ENCODE peak calls at places on chromosomes 16 and 17, in eight cellular contexts. F, X, D, N, W, K, T and J are unnamed samples.

GRCh38 chr17:74715144-74715543 is 2.4 kb upstream of the CD300LF start:
- DNase-seq in F (no peak), X (no peak), D (no peak), N (peak), W (no peak), K (no peak), T (peak), J (no peak)

GRCh38 chr17:70668938-70669778 is 499.8 kb downstream of the KCNJ2 start:
- DNase-seq in F (no peak), X (no peak), D (no peak), N (no peak), W (no peak), K (no peak), T (no peak), J (no peak)

GRCh38 chr16:22198547-22199293 is 7.4 kb upstream of the EEF2K start:
- DNase-seq in F (no peak), X (peak), D (no peak), N (no peak), W (no peak), K (no peak), T (no peak), J (no peak)

GRCh38 chr17:62724398-62725146 is 83.5 kb downstream of the MARCHF10 start:
- DNase-seq in F (no peak), X (no peak), D (peak), N (no peak), W (no peak), K (no peak), T (peak), J (no peak)

GRCh38 chr17:34852614-34853013 is 108.6 kb downstream of the CCT6B start:
- DNase-seq in F (no peak), X (no peak), D (no peak), N (peak), W (no peak), K (no peak), T (no peak), J (no peak)

GRCh38 chr17:60388742-60389141 is 3.2 kb downstream of the USP32 start:
- DNase-seq in F (no peak), X (no peak), D (peak), N (no peak), W (no peak), K (no peak), T (no peak), J (no peak)

GRCh38 chr17:8720596-8720995 is 24.0 kb downstream of the CCDC42 start:
- DNase-seq in F (no peak), X (no peak), D (no peak), N (no peak), W (no peak), K (no peak), T (no peak), J (no peak)

GRCh38 chr17:50817838-50818237 is 17.5 kb upstream of the WFIKKN2 start:
- DNase-seq in F (no peak), X (no peak), D (no peak), N (peak), W (peak), K (no peak), T (peak), J (no peak)

GRCh38 chr17:5557485-5557884 is 26.8 kb downstream of the NLRP1 start:
- DNase-seq in F (no peak), X (peak), D (peak), N (no peak), W (peak), K (peak), T (peak), J (no peak)

GRCh38 chr16:22336581-22336980 is 37.8 kb downstream of the CDR2 start:
- DNase-seq in F (no peak), X (no peak), D (no peak), N (no peak), W (no peak), K (no peak), T (no peak), J (no peak)

GRCh38 chr16:12271006-12271405 is 294.5 kb downstream of the SNX29 start:
- DNase-seq in F (no peak), X (peak), D (peak), N (peak), W (peak), K (no peak), T (peak), J (no peak)

GRCh38 chr16:56257666-56258359 is 66.5 kb downstream of the GNAO1 start:
- DNase-seq in F (no peak), X (no peak), D (no peak), N (no peak), W (no peak), K (no peak), T (no peak), J (no peak)

GRCh38 chr16:8866118-8866883 is 2.5 kb downstream of the CARHSP1 start:
- DNase-seq in F (no peak), X (no peak), D (peak), N (peak), W (peak), K (peak), T (no peak), J (peak)

GRCh38 chr17:44941712-44942331 is 5.8 kb downstream of the KIF18B start:
- DNase-seq in F (no peak), X (no peak), D (no peak), N (peak), W (no peak), K (no peak), T (no peak), J (no peak)

GRCh38 chr16:67017810-67018488 is 11.0 kb upstream of the CBFB start:
- DNase-seq in F (no peak), X (peak), D (peak), N (peak), W (peak), K (peak), T (peak), J (peak)

GRCh38 chr16:53664724-53665345 is 38.8 kb downstream of the RPGRIP1L start:
- DNase-seq in F (no peak), X (peak), D (peak), N (no peak), W (peak), K (peak), T (no peak), J (no peak)

GRCh38 chr17:80035937-80036714 is at the start of gene CCDC40:
- DNase-seq in F (peak), X (peak), D (peak), N (peak), W (peak), K (peak), T (peak), J (peak)
- TF ChIP-seq CTCF in F (no peak), X (peak), D (no peak), N (peak), W (peak), K (no peak), T (no peak), J (no peak)

GRCh38 chr17:18950944-18951905 is 740 bp upstream of the SLC5A10 start:
- DNase-seq in F (no peak), X (peak), D (no peak), N (no peak), W (no peak), K (no peak), T (no peak), J (no peak)

GRCh38 chr17:18954321-18954720 is 2.4 kb downstream of the SLC5A10 start:
- DNase-seq in F (no peak), X (no peak), D (no peak), N (no peak), W (no peak), K (no peak), T (no peak), J (no peak)

GRCh38 chr17:18949566-18949965 is 2.4 kb upstream of the SLC5A10 start:
- DNase-seq in F (no peak), X (no peak), D (peak), N (no peak), W (peak), K (peak), T (no peak), J (no peak)

GRCh38 chr17:18953231-18953728 is 1.3 kb downstream of the SLC5A10 start:
- DNase-seq in F (no peak), X (no peak), D (no peak), N (no peak), W (no peak), K (no peak), T (no peak), J (no peak)

DNA sequence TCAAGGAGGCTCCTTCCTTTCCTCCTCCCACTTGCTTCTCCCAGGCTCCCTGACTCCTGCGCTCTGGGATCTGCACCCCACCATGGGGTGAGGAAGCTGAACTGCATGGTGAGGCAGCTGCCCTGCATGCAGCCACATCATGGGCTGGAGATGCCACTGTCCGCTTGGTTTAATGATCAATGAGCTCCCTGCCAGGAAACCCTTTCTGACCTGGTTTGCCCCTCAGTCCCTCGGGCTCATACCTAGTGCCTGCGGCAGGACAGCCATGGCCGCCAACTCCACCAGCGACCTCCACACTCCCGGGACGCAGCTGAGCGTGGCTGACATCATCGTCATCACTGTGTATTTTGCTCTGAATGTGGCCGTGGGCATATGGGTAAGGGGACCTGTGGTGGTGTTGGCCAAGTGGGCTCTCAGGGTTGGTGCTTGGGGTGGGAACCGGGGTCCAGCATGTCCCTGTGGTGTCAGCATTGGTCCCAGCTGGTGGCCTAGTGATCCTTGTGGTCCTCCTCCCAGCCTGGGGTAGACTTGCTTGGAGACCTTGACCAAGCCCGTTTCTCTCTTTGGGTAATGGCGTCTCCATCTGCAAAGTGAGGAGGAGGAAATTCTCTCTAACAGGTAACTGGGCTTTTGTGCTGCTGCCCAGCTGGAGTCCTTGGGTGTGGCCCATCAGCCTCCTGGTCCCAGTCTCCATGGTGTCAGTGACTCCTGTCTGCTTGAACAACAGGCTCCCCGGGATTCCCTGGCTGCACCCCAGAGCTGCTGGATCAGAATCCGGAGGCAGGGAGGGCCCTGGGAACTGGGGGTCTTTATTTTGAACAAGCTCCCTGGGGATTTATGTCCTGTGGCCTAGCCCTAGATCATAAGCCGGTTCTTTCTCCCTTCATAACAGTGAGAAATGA is at the start of gene SLC5A10:
- DNase-seq in F (no peak), X (no peak), D (no peak), N (peak), W (no peak), K (no peak), T (peak), J (no peak)
- TF ChIP-seq CTCF in F (no peak), X (peak), D (peak), N (peak), W (peak), K (peak), T (peak), J (no peak)

GRCh38 chr17:28540231-28540630 is 12.2 kb downstream of the UNC119 start:
- DNase-seq in F (no peak), X (no peak), D (no peak), N (no peak), W (no peak), K (no peak), T (no peak), J (no peak)
- TF ChIP-seq CTCF in F (no peak), X (no peak), D (no peak), N (no peak), W (no peak), K (no peak), T (no peak), J (no peak)

GRCh38 chr17:47953945-47954344 is 3.7 kb downstream of the PRR15L start:
- DNase-seq in F (no peak), X (no peak), D (no peak), N (no peak), W (peak), K (no peak), T (no peak), J (no peak)
- TF ChIP-seq CTCF in F (no peak), X (no peak), D (no peak), N (peak), W (peak), K (no peak), T (no peak), J (peak)

DNA sequence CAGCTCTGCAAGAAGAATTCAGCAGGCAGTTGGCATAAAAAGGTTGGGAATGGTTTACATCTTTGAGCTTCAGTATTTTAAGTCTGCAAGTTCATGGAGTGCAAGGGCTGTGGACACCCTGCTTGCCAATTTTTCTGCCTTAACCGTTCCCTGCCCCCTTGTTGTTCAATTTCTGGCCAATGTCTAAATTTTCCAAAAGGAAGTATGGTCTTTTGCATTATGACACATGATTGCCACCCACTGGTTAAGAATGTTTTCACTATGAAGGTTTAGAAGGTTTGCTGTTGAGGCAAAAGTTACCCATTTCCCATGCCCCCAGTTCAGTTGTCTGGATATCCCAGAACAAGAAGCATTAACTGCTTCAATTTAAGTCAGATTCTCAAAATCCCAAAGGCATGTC is 441.9 kb downstream of the CDH13 start:
- DNase-seq in F (no peak), X (peak), D (peak), N (no peak), W (peak), K (peak), T (no peak), J (no peak)
- TF ChIP-seq CTCF in F (peak), X (peak), D (peak), N (no peak), W (peak), K (peak), T (no peak), J (no peak)

GRCh38 chr17:36933174-36934143 is 3.8 kb upstream of the LHX1 start:
- DNase-seq in F (no peak), X (no peak), D (no peak), N (no peak), W (no peak), K (no peak), T (no peak), J (no peak)

GRCh38 chr17:36934759-36935630 is 2.3 kb upstream of the LHX1 start:
- DNase-seq in F (no peak), X (no peak), D (no peak), N (peak), W (no peak), K (no peak), T (no peak), J (no peak)

GRCh38 chr17:36935681-36936454 is 1.4 kb upstream of the LHX1 start:
- DNase-seq in F (no peak), X (no peak), D (no peak), N (peak), W (no peak), K (no peak), T (no peak), J (no peak)

GRCh38 chr17:36932383-36933173 is 4.7 kb upstream of the LHX1 start:
- DNase-seq in F (no peak), X (no peak), D (no peak), N (no peak), W (no peak), K (no peak), T (no peak), J (no peak)

GRCh38 chr17:36934144-36934758 is 3.0 kb upstream of the LHX1 start:
- DNase-seq in F (no peak), X (no peak), D (no peak), N (no peak), W (no peak), K (no peak), T (no peak), J (no peak)
- TF ChIP-seq CTCF in F (no peak), X (no peak), D (no peak), N (peak), W (no peak), K (no peak), T (no peak), J (no peak)

GRCh38 chr17:58308173-58308984 is 20.2 kb downstream of the TSPOAP1 start:
- DNase-seq in F (no peak), X (no peak), D (no peak), N (peak), W (no peak), K (no peak), T (no peak), J (no peak)
- TF ChIP-seq CTCF in F (no peak), X (peak), D (no peak), N (peak), W (peak), K (peak), T (peak), J (no peak)

DNA sequence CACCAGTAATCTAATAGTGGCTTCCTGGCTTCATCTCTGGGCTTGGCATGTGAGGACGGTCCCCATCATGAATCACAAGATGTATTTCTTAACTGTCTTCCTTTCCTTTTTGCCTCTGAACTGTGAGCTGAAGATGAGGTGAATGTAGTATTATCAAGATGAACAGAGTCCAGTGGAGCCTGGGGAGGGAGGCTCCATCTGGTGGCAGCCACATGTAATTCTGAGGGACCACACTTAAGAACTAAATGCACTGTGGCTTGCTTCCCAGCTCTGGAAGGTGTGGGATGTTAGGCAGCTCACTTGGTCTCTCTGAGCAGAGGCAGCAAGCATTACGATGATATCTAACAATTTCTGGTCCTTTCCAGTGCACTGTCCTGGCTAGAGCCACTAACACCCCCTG is 354.9 kb upstream of the ASIC2 start:
- DNase-seq in F (no peak), X (peak), D (peak), N (peak), W (peak), K (peak), T (no peak), J (no peak)
- TF ChIP-seq CTCF in F (peak), X (peak), D (peak), N (peak), W (peak), K (peak), T (peak), J (peak)

GRCh38 chr17:47323382-47324223 is at the start of gene EFCAB13:
- DNase-seq in F (peak), X (peak), D (peak), N (peak), W (peak), K (peak), T (peak), J (peak)
- TF ChIP-seq CTCF in F (peak), X (no peak), D (no peak), N (peak), W (peak), K (no peak), T (peak), J (no peak)

GRCh38 chr16:84115919-84116719 is 623 bp downstream of the MBTPS1 start:
- DNase-seq in F (no peak), X (peak), D (peak), N (no peak), W (peak), K (peak), T (peak), J (no peak)
- TF ChIP-seq CTCF in F (no peak), X (no peak), D (no peak), N (no peak), W (no peak), K (no peak), T (no peak), J (no peak)